ENCODE peak calls at places on chromosomes 4 and X, in four cellular contexts. One of them, this sample, is unnamed.
A peak's percentile ranks its signal among the peaks of the same experiment; 100 is the strongest.

GRCh38 chr4:174681723-174682300 is 147.2 kb downstream of the GLRA3 start:
- DNase-seq in mammary epithelial cell: peak; percentile 9
- DNase-seq in suprapubic skin: no peak
- DNase-seq in GM13976: no peak
- DNase-seq in this sample: no peak

GRCh38 chr4:128286474-128287158 is 997 bp downstream of the PGRMC2 start:
- DNase-seq in mammary epithelial cell: peak; percentile 58
- DNase-seq in suprapubic skin: no peak
- DNase-seq in GM13976: peak; percentile 62
- DNase-seq in this sample: no peak

GRCh38 chrX:41931591-41931990 is 8.2 kb upstream of the CASK start:
- DNase-seq in GM13976: no peak
- DNase-seq in suprapubic skin: no peak
- DNase-seq in mammary epithelial cell: no peak
- DNase-seq in this sample: no peak

GRCh38 chr4:6878451-6879059 is 31.1 kb upstream of the TBC1D14 start:
- DNase-seq in GM13976: no peak
- DNase-seq in mammary epithelial cell: peak; percentile 88
- DNase-seq in suprapubic skin: no peak
- DNase-seq in this sample: no peak

GRCh38 chrX:106139048-106139447 is 29.1 kb upstream of the PWWP3B start:
- DNase-seq in mammary epithelial cell: no peak
- DNase-seq in GM13976: no peak
- DNase-seq in suprapubic skin: no peak
- DNase-seq in this sample: no peak

GRCh38 chr4:38069271-38069760 is 109.1 kb downstream of the PTTG2 start:
- DNase-seq in mammary epithelial cell: peak; percentile 81
- DNase-seq in GM13976: peak; percentile 49
- DNase-seq in suprapubic skin: no peak
- DNase-seq in this sample: no peak

GRCh38 chrX:134717698-134718328 is 59.5 kb upstream of the PLAC1 start:
- DNase-seq in GM13976: no peak
- DNase-seq in mammary epithelial cell: peak; percentile 25
- DNase-seq in suprapubic skin: no peak
- DNase-seq in this sample: no peak

GRCh38 chr4:159357350-159357749 is 254.5 kb downstream of the RAPGEF2 start:
- DNase-seq in suprapubic skin: no peak
- DNase-seq in mammary epithelial cell: no peak
- DNase-seq in GM13976: no peak
- DNase-seq in this sample: no peak

GRCh38 chr4:187929024-187929423 is 66.5 kb upstream of the ZFP42 start:
- DNase-seq in mammary epithelial cell: no peak
- DNase-seq in GM13976: no peak
- DNase-seq in suprapubic skin: no peak
- DNase-seq in this sample: no peak

GRCh38 chr4:128793859-128794667 is 15.4 kb upstream of the JADE1 start:
- DNase-seq in suprapubic skin: no peak
- DNase-seq in GM13976: no peak
- DNase-seq in mammary epithelial cell: no peak
- DNase-seq in this sample: no peak

GRCh38 chrX:134543201-134543797 is 83.3 kb downstream of the HPRT1 start:
- DNase-seq in mammary epithelial cell: no peak
- DNase-seq in suprapubic skin: no peak
- DNase-seq in GM13976: no peak
- DNase-seq in this sample: no peak

GRCh38 chr4:142404191-142404611 is 441.9 kb downstream of the INPP4B start:
- DNase-seq in GM13976: no peak
- DNase-seq in suprapubic skin: peak; percentile 65
- DNase-seq in mammary epithelial cell: peak; percentile 81
- DNase-seq in this sample: no peak

GRCh38 chr4:79176351-79176750 is 149.5 kb downstream of the NAA11 start:
- DNase-seq in GM13976: no peak
- DNase-seq in mammary epithelial cell: no peak
- DNase-seq in suprapubic skin: no peak
- DNase-seq in this sample: no peak

GRCh38 chrX:42944381-42944998 is 166.5 kb upstream of the PPP1R2C start:
- DNase-seq in mammary epithelial cell: no peak
- DNase-seq in suprapubic skin: no peak
- DNase-seq in GM13976: no peak
- DNase-seq in this sample: no peak

GRCh38 chr4:131609039-131609438 is 1540.1 kb upstream of the PCDH10 start:
- DNase-seq in GM13976: no peak
- DNase-seq in mammary epithelial cell: no peak
- DNase-seq in suprapubic skin: no peak
- DNase-seq in this sample: no peak

GRCh38 chr4:87542734-87543312 is 13.6 kb upstream of the SPARCL1 start:
- DNase-seq in GM13976: no peak
- DNase-seq in suprapubic skin: no peak
- DNase-seq in mammary epithelial cell: no peak
- DNase-seq in this sample: no peak

GRCh38 chr4:41935652-41936021 is 408 bp downstream of the TMEM33 start:
- DNase-seq in GM13976: peak; percentile 47
- DNase-seq in suprapubic skin: no peak
- DNase-seq in mammary epithelial cell: peak; percentile 36
- DNase-seq in this sample: no peak

GRCh38 chr4:7909966-7910720 is 29.5 kb downstream of the AFAP1 start:
- DNase-seq in suprapubic skin: no peak
- DNase-seq in GM13976: no peak
- DNase-seq in mammary epithelial cell: peak; percentile 68
- DNase-seq in this sample: no peak

GRCh38 chr4:41365726-41366125 is 109.0 kb downstream of the UCHL1 start:
- DNase-seq in mammary epithelial cell: no peak
- DNase-seq in GM13976: no peak
- DNase-seq in suprapubic skin: no peak
- DNase-seq in this sample: no peak

GRCh38 chrX:18676470-18676869 is 4.6 kb upstream of the RS1 start:
- DNase-seq in GM13976: no peak
- DNase-seq in mammary epithelial cell: no peak
- DNase-seq in suprapubic skin: no peak
- DNase-seq in this sample: no peak
- TF ChIP-seq CTCF in GM13976: no peak
- TF ChIP-seq CTCF in mammary epithelial cell: no peak
- TF ChIP-seq CTCF in suprapubic skin: no peak
- TF ChIP-seq CTCF in this sample: peak; percentile 63

GRCh38 chr4:17934286-17934685 is 87.3 kb downstream of the LCORL start:
- DNase-seq in mammary epithelial cell: no peak
- DNase-seq in GM13976: no peak
- DNase-seq in suprapubic skin: no peak
- DNase-seq in this sample: no peak
- TF ChIP-seq CTCF in mammary epithelial cell: peak; percentile 13
- TF ChIP-seq CTCF in GM13976: no peak
- TF ChIP-seq CTCF in suprapubic skin: no peak
- TF ChIP-seq CTCF in this sample: peak; percentile 18

GRCh38 chr4:77821775-77822174 is 2.6 kb upstream of the CNOT6L start:
- DNase-seq in suprapubic skin: no peak
- DNase-seq in GM13976: no peak
- DNase-seq in mammary epithelial cell: no peak
- DNase-seq in this sample: no peak

GRCh38 chr4:77820836-77821561 is 1.8 kb upstream of the CNOT6L start:
- DNase-seq in GM13976: no peak
- DNase-seq in suprapubic skin: no peak
- DNase-seq in mammary epithelial cell: peak; percentile 41
- DNase-seq in this sample: no peak

GRCh38 chr4:77819409-77819835 is 254 bp upstream of the CNOT6L start:
- DNase-seq in GM13976: no peak
- DNase-seq in mammary epithelial cell: no peak
- DNase-seq in suprapubic skin: peak; percentile 69
- DNase-seq in this sample: peak; percentile 71

GRCh38 chr4:77818667-77819408 is at the start of gene CNOT6L:
- DNase-seq in mammary epithelial cell: peak; percentile 85
- DNase-seq in GM13976: peak; percentile 72
- DNase-seq in suprapubic skin: peak; percentile 86
- DNase-seq in this sample: peak; percentile 75

DNA sequence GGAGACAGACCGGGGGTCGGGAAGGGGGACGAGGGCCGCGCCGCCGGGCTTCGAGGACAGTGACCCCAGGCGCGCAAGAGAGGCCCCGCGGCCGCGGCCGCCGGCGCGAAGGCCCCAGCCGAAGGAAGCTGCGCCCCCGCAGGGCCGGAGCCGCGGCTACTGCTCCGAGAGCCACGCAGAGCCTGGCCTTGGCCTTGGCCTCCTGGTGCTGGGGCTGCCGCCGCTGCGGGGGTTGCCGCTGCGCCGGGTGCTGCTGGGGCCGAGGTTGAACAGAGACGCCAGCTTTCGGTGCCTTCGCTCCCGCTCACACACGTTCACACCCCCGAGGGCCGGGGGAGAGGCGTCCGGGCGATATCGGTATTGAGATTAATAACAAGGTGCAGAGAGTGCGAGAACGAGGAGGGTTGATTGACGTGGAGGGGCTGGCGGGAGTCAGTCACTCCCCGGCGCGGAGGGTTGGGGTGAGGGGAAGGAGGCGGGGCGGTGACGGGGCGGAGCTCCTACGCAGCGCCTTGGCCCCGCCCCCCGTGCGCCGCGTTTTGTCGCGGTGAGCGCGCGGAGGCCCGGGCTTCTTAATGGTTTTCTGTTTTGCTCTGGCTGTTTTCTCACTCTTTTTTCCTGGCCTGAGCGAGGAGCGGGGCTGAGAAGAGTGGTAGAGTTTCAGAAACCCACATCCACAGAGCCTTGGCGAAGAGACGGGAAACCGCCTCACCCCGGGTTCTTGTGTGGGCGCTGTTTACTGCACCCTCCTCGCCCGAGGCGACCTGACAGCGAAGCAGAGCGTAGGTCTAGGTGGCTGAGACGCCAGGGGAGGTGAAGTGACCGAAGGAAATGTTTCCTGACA is 890 bp upstream of the CNOT6L start:
- DNase-seq in mammary epithelial cell: peak; percentile 86
- DNase-seq in suprapubic skin: peak; percentile 94
- DNase-seq in GM13976: peak; percentile 94
- DNase-seq in this sample: peak; percentile 90
- TF ChIP-seq CTCF in mammary epithelial cell: no peak
- TF ChIP-seq CTCF in suprapubic skin: no peak
- TF ChIP-seq CTCF in GM13976: no peak
- TF ChIP-seq CTCF in this sample: no peak

DNA sequence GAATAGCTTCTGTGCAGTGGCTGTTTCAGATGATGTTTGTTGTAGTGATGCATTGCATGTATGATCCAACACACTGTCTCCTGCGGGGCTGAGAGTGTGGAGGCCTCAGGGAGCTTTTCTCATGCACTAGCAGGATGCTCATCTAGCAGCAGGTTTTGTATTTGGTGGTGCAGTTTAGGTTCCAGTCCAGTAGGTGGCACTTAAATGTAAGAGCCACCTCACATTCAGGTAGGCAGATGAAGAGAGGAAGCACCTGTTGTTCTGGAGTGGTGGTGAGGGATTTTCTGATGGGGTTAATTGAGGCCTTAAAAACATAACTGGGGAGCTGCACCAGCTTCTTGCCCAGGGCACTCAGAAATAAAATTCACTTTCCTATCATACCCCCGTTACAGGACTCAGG is 300.9 kb downstream of the SPIN4 start:
- DNase-seq in suprapubic skin: no peak
- DNase-seq in mammary epithelial cell: no peak
- DNase-seq in GM13976: peak; percentile 3
- DNase-seq in this sample: no peak
- TF ChIP-seq CTCF in suprapubic skin: no peak
- TF ChIP-seq CTCF in mammary epithelial cell: peak; percentile 38
- TF ChIP-seq CTCF in GM13976: no peak
- TF ChIP-seq CTCF in this sample: peak; percentile 19

GRCh38 chr4:96389752-96390151 is 549.9 kb downstream of the PDHA2 start:
- DNase-seq in mammary epithelial cell: no peak
- DNase-seq in suprapubic skin: no peak
- DNase-seq in GM13976: no peak
- DNase-seq in this sample: no peak

GRCh38 chr4:96390404-96390803 is 550.5 kb downstream of the PDHA2 start:
- DNase-seq in GM13976: no peak
- DNase-seq in suprapubic skin: no peak
- DNase-seq in mammary epithelial cell: no peak
- DNase-seq in this sample: no peak

GRCh38 chr4:96395747-96396146 is 555.9 kb downstream of the PDHA2 start:
- DNase-seq in suprapubic skin: no peak
- DNase-seq in GM13976: no peak
- DNase-seq in mammary epithelial cell: no peak
- DNase-seq in this sample: no peak
- TF ChIP-seq CTCF in suprapubic skin: no peak
- TF ChIP-seq CTCF in GM13976: no peak
- TF ChIP-seq CTCF in mammary epithelial cell: no peak
- TF ChIP-seq CTCF in this sample: peak; percentile 64

GRCh38 chr4:84503495-84504437 is 4.7 kb upstream of the NKX6-1 start:
- DNase-seq in suprapubic skin: no peak
- DNase-seq in GM13976: peak; percentile 58
- DNase-seq in mammary epithelial cell: peak; percentile 52
- DNase-seq in this sample: no peak
- TF ChIP-seq CTCF in suprapubic skin: peak; percentile 45
- TF ChIP-seq CTCF in GM13976: peak; percentile 51
- TF ChIP-seq CTCF in mammary epithelial cell: peak; percentile 75
- TF ChIP-seq CTCF in this sample: peak; percentile 88

DNA sequence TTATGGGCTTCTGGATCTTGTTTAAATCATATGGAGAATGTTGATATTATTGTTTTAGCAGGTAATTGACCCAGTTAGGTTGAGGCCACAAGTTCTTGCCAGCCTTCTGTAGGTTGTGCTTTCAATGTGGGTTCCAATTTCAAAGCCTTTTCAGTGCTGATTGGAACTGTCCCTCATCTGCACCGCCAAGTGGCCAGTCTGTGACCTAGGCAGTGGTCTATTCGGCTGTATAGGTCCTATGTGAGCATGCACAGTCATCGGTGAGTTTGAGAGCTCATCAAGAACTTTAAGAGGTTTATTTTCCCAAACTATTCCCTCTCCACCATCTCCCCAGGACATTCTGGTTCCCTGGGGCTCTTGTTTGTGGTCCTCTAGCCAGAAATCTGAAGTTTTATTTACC is 35.7 kb downstream of the DDX53 start:
- DNase-seq in GM13976: no peak
- DNase-seq in suprapubic skin: no peak
- DNase-seq in mammary epithelial cell: no peak
- DNase-seq in this sample: no peak
- TF ChIP-seq CTCF in GM13976: no peak
- TF ChIP-seq CTCF in suprapubic skin: no peak
- TF ChIP-seq CTCF in mammary epithelial cell: no peak
- TF ChIP-seq CTCF in this sample: no peak

DNA sequence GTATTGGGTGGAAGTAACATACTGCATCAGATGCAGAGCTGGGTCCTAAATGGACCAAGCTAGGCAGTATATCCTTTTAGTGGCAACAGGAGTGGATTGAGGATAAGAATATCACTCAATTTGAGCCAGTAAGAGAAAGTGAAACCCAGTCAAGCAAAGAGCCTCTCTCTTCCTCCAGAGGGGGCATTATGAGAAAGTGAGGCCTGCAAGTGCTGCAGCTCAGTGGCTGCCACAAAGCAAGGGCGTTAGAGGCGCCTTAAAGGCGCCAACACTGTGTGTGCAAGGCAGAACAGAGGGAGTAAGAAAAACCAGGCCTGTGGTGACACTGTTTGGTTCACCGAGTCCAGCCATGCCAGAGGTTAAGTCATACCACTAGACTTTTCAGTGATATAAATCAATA is 17.5 kb downstream of the STX18 start:
- DNase-seq in suprapubic skin: no peak
- DNase-seq in mammary epithelial cell: no peak
- DNase-seq in GM13976: peak; percentile 59
- DNase-seq in this sample: no peak
- TF ChIP-seq CTCF in suprapubic skin: no peak
- TF ChIP-seq CTCF in mammary epithelial cell: no peak
- TF ChIP-seq CTCF in GM13976: peak; percentile 45
- TF ChIP-seq CTCF in this sample: peak; percentile 26